ENCODE peak calls at places on chromosomes 13 and 19, in nine cellular contexts. K, U, B, Q, Y, E, J, G and D are unnamed samples.

GRCh38 chr19:46784262-46785053 is 3.9 kb downstream of the SLC1A5 start:
- DNase-seq in K (peak), G (peak), J (peak), B (peak), E (peak), Y (peak), U (peak), Q (peak), D (peak)

GRCh38 chr13:111409413-111409812 is 89.0 kb downstream of the TEX29 start:
- DNase-seq in J (no peak), K (no peak), Q (no peak), G (no peak), Y (no peak), B (no peak), U (no peak), E (no peak), D (no peak)

GRCh38 chr13:35956074-35956473 is 175.1 kb downstream of the DCLK1 start:
- DNase-seq in Y (no peak), G (no peak), B (no peak), Q (no peak), K (no peak), E (no peak), J (no peak), U (no peak), D (no peak)

GRCh38 chr13:112469071-112469745 is 93.1 kb downstream of the SPACA7 start:
- DNase-seq in Q (no peak), G (no peak), J (no peak), K (no peak), Y (no peak), B (no peak), U (no peak), E (no peak), D (no peak)

GRCh38 chr19:40528533-40529092 is 48.1 kb upstream of the SHKBP1 start:
- DNase-seq in K (no peak), G (no peak), E (no peak), Y (no peak), U (no peak), J (no peak), Q (no peak), B (no peak), D (no peak)

GRCh38 chr19:1206063-1206732 is 620 bp downstream of the STK11 start:
- DNase-seq in E (no peak), G (no peak), J (no peak), U (no peak), Y (no peak), Q (no peak), B (no peak), K (no peak), D (no peak)

GRCh38 chr13:30752201-30752797 is 17.0 kb downstream of the ALOX5AP start:
- DNase-seq in Q (no peak), B (no peak), Y (no peak), J (no peak), U (no peak), G (no peak), K (no peak), E (no peak), D (no peak)

GRCh38 chr13:70769771-70770326 is 661.6 kb upstream of the KLHL1 start:
- DNase-seq in J (no peak), E (no peak), K (no peak), Q (no peak), U (no peak), Y (no peak), B (no peak), G (no peak), D (no peak)

GRCh38 chr19:42022616-42023015 is 28.6 kb upstream of the ATP1A3 start:
- DNase-seq in B (no peak), K (no peak), J (no peak), G (no peak), E (no peak), Y (no peak), U (no peak), Q (no peak), D (no peak)

GRCh38 chr19:9324584-9324962 is 594 bp downstream of the ZNF559 start:
- DNase-seq in E (no peak), G (no peak), Q (no peak), J (no peak), K (no peak), Y (no peak), U (no peak), B (no peak), D (no peak)

GRCh38 chr19:4266253-4267000 is 12.6 kb upstream of the SHD start:
- DNase-seq in G (no peak), K (no peak), U (no peak), Q (no peak), Y (no peak), E (no peak), B (no peak), J (no peak), D (no peak)

GRCh38 chr13:50635504-50635903 is 208.0 kb downstream of the DLEU7 start:
- DNase-seq in Q (no peak), B (no peak), U (no peak), E (peak), K (no peak), J (no peak), Y (no peak), G (no peak), D (no peak)

GRCh38 chr13:56352901-56353300 is 787.8 kb upstream of the PRR20A start:
- DNase-seq in J (no peak), Q (no peak), U (no peak), K (no peak), E (no peak), G (no peak), Y (no peak), B (no peak), D (no peak)

GRCh38 chr19:52648336-52648990 is 10.3 kb upstream of the ZNF83 start:
- DNase-seq in B (peak), E (peak), Y (no peak), K (no peak), U (no peak), J (no peak), Q (no peak), G (no peak), D (no peak)

GRCh38 chr19:55591555-55591954 is 7.8 kb downstream of the FIZ1 start:
- DNase-seq in U (no peak), J (no peak), E (no peak), Q (peak), K (no peak), B (no peak), Y (no peak), G (no peak), D (no peak)

GRCh38 chr19:54653181-54653809 is 9.5 kb upstream of the LILRB4 start:
- DNase-seq in G (no peak), E (peak), B (peak), K (peak), Y (no peak), J (no peak), Q (no peak), U (peak), D (peak)

GRCh38 chr13:100399455-100399854 is 189.1 kb downstream of the GGACT start:
- DNase-seq in K (no peak), Y (no peak), U (no peak), B (no peak), G (no peak), J (no peak), E (no peak), Q (no peak), D (no peak)